ENCODE peak calls at places on chromosomes 2 and 18, in five cellular contexts. One of them, this sample, is unnamed. For H3K4me1, the result is how much of the 10 kb centered on the place peaks cover.

GRCh38 chr18:72692086-72692485 is 147.9 kb upstream of the CBLN2 start:
- DNase-seq in K562: no peak
- DNase-seq in GM12878: no peak
- DNase-seq in H1: peak
- DNase-seq in HepG2: no peak
- DNase-seq in this sample: peak

GRCh38 chr2:232550351-232551261 is at the start of the genes EIF4E2 and TIGD1:
- DNase-seq in K562: peak
- DNase-seq in HepG2: peak
- DNase-seq in GM12878: peak
- DNase-seq in H1: peak
- DNase-seq in this sample: peak

GRCh38 chr2:100320547-100321180 is 1.6 kb downstream of the LONRF2 start:
- DNase-seq in HepG2: no peak
- DNase-seq in H1: no peak
- DNase-seq in K562: no peak
- DNase-seq in GM12878: no peak
- DNase-seq in this sample: no peak

GRCh38 chr2:157874997-157875719 is 972 bp downstream of the ACVR1 start:
- DNase-seq in HepG2: no peak
- DNase-seq in K562: peak
- DNase-seq in H1: no peak
- DNase-seq in GM12878: no peak
- DNase-seq in this sample: peak

GRCh38 chr18:79457239-79457638 is 61.5 kb downstream of the NFATC1 start:
- DNase-seq in H1: no peak
- DNase-seq in K562: no peak
- DNase-seq in GM12878: no peak
- DNase-seq in HepG2: no peak
- DNase-seq in this sample: no peak

GRCh38 chr2:60555066-60555793 is 1.8 kb upstream of the BCL11A start:
- DNase-seq in K562: peak
- DNase-seq in GM12878: no peak
- DNase-seq in H1: peak
- DNase-seq in HepG2: peak
- DNase-seq in this sample: peak

GRCh38 chr18:26468931-26469340 is 79.4 kb downstream of the KCTD1 start:
- DNase-seq in H1: peak
- DNase-seq in HepG2: peak
- DNase-seq in K562: peak
- DNase-seq in GM12878: no peak
- DNase-seq in this sample: peak

GRCh38 chr18:26941608-26942007 is 76.1 kb upstream of the AQP4 start:
- DNase-seq in K562: no peak
- DNase-seq in GM12878: no peak
- DNase-seq in HepG2: no peak
- DNase-seq in H1: no peak
- DNase-seq in this sample: no peak

GRCh38 chr2:28544405-28544914 is 48.6 kb downstream of the PLB1 start:
- DNase-seq in H1: no peak
- DNase-seq in HepG2: peak
- DNase-seq in K562: no peak
- DNase-seq in GM12878: no peak
- DNase-seq in this sample: no peak

GRCh38 chr2:151277011-151277410 is 12.5 kb downstream of the NMI start:
- DNase-seq in GM12878: no peak
- DNase-seq in HepG2: no peak
- DNase-seq in H1: no peak
- DNase-seq in K562: no peak
- DNase-seq in this sample: no peak

GRCh38 chr2:171655584-171655983 is 31.7 kb upstream of the DYNC1I2 start:
- DNase-seq in GM12878: peak
- DNase-seq in HepG2: no peak
- DNase-seq in K562: no peak
- DNase-seq in H1: no peak
- DNase-seq in this sample: no peak

GRCh38 chr18:25998461-25998860 is 92.0 kb downstream of the SS18 start:
- DNase-seq in K562: no peak
- DNase-seq in GM12878: no peak
- DNase-seq in H1: no peak
- DNase-seq in HepG2: no peak
- DNase-seq in this sample: no peak

GRCh38 chr2:74205586-74205985 is 7.2 kb downstream of the MTHFD2 start:
- DNase-seq in K562: no peak
- DNase-seq in HepG2: no peak
- DNase-seq in H1: no peak
- DNase-seq in GM12878: no peak
- DNase-seq in this sample: no peak

GRCh38 chr2:28449489-28450395 is 46.1 kb upstream of the PLB1 start:
- DNase-seq in HepG2: no peak
- DNase-seq in K562: peak
- DNase-seq in H1: no peak
- DNase-seq in GM12878: no peak
- DNase-seq in this sample: peak

GRCh38 chr2:54557601-54558187 is 101.6 kb downstream of the SPTBN1 start:
- DNase-seq in K562: peak
- DNase-seq in H1: peak
- DNase-seq in HepG2: peak
- DNase-seq in GM12878: no peak
- DNase-seq in this sample: peak

GRCh38 chr2:10378189-10378588 is 69.9 kb downstream of the ODC1 start:
- DNase-seq in K562: no peak
- DNase-seq in HepG2: no peak
- DNase-seq in GM12878: peak
- DNase-seq in H1: no peak
- DNase-seq in this sample: no peak

GRCh38 chr2:241102239-241102803 is at the start of gene MTERF4:
- DNase-seq in K562: peak
- DNase-seq in GM12878: no peak
- DNase-seq in H1: peak
- DNase-seq in HepG2: peak
- DNase-seq in this sample: peak

GRCh38 chr2:36770542-36771287 is 74.2 kb downstream of the VIT start:
- DNase-seq in K562: peak
- DNase-seq in GM12878: no peak
- DNase-seq in HepG2: peak
- DNase-seq in H1: peak
- DNase-seq in this sample: peak

GRCh38 chr2:133516405-133517028 is 51.7 kb downstream of the NCKAP5 start:
- DNase-seq in H1: no peak
- DNase-seq in K562: no peak
- DNase-seq in HepG2: no peak
- DNase-seq in GM12878: no peak
- DNase-seq in this sample: no peak

GRCh38 chr2:112846056-112846455 is 9.5 kb upstream of the IL1B start:
- DNase-seq in GM12878: no peak
- DNase-seq in H1: no peak
- DNase-seq in K562: no peak
- DNase-seq in HepG2: no peak
- DNase-seq in this sample: no peak

GRCh38 chr2:26704441-26704977 is 12.0 kb downstream of the KCNK3 start:
- DNase-seq in HepG2: no peak
- DNase-seq in H1: no peak
- DNase-seq in K562: no peak
- DNase-seq in GM12878: no peak
- DNase-seq in this sample: no peak

GRCh38 chr2:69616755-69617154 is 26.8 kb downstream of the AAK1 start:
- DNase-seq in K562: no peak
- DNase-seq in H1: no peak
- DNase-seq in HepG2: no peak
- DNase-seq in GM12878: no peak
- DNase-seq in this sample: no peak

GRCh38 chr2:165691615-165692014 is 102.4 kb downstream of the GALNT3 start:
- DNase-seq in K562: no peak
- DNase-seq in GM12878: no peak
- DNase-seq in H1: peak
- DNase-seq in HepG2: no peak
- DNase-seq in this sample: peak

GRCh38 chr2:215598376-215598975 is 162.6 kb upstream of the FN1 start:
- DNase-seq in K562: peak
- DNase-seq in GM12878: no peak
- DNase-seq in HepG2: no peak
- DNase-seq in H1: no peak
- DNase-seq in this sample: no peak

GRCh38 chr2:73268831-73269685 is 15.2 kb downstream of the FBXO41 start:
- DNase-seq in H1: peak
- DNase-seq in GM12878: no peak
- DNase-seq in K562: no peak
- DNase-seq in HepG2: no peak
- DNase-seq in this sample: peak

GRCh38 chr2:185268651-185269050 is 470.0 kb upstream of the FSIP2 start:
- DNase-seq in HepG2: no peak
- DNase-seq in K562: no peak
- DNase-seq in H1: no peak
- DNase-seq in GM12878: no peak
- DNase-seq in this sample: no peak

GRCh38 chr2:10204326-10205200 is 82.0 kb downstream of the RRM2 start:
- DNase-seq in K562: no peak
- DNase-seq in GM12878: no peak
- DNase-seq in HepG2: no peak
- DNase-seq in H1: no peak
- DNase-seq in this sample: no peak

GRCh38 chr2:44233450-44234128 is 41.7 kb upstream of the SLC3A1 start:
- DNase-seq in HepG2: peak
- DNase-seq in K562: no peak
- DNase-seq in GM12878: no peak
- DNase-seq in H1: no peak
- DNase-seq in this sample: peak

GRCh38 chr2:109209941-109210340 is 80.9 kb downstream of the SH3RF3 start:
- DNase-seq in GM12878: no peak
- DNase-seq in H1: no peak
- DNase-seq in K562: no peak
- DNase-seq in HepG2: no peak
- DNase-seq in this sample: no peak

DNA sequence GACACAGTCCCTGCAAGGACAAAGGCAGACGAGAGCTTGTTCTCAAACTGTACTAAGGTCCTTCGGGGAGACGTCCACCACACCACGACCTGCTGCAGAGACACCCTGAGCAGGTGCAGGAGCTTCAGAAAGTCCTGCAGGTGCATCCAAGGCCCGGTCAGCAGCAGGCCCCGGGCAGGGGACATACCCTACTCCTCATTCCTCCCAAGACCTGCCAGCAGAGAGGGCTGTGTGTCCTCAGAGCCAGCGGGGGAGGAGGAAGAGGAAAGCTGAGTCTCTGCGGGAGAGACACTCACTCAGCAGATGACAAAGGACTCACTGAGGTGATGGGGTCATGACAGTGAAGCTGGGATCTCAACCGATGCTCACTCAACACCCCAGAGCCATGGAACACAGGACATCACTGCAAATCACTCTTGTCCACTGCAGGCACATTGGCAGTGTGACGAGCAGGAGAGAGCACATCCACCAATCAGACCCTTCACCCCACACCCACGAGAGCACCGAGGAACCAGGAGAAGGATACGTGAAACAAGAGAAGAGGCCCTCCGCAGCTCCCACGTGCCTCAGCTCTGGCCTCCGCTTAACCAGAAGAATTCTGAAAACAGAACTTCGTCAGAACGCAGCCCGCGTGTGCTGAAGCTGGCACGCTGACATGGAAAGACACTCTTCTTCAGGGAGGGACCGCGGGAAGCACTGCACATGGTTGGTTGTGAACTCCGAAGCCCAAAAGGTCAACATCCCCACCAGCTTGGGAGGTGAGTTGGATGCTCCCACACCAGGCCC is 9.3 kb downstream of the HDAC4 start:
- DNase-seq in HepG2: no peak
- DNase-seq in H1: no peak
- DNase-seq in K562: no peak
- DNase-seq in GM12878: no peak
- DNase-seq in this sample: no peak
- H3K4me1 ChIP-seq in HepG2: under half
- H3K4me1 ChIP-seq in H1: under half
- H3K4me1 ChIP-seq in K562: under half
- H3K4me1 ChIP-seq in GM12878: under half
- H3K4me1 ChIP-seq in this sample: under half

GRCh38 chr2:123670286-123670685 is 354.8 kb upstream of the CNTNAP5 start:
- DNase-seq in H1: no peak
- DNase-seq in K562: no peak
- DNase-seq in HepG2: no peak
- DNase-seq in GM12878: no peak
- DNase-seq in this sample: no peak
- TF ChIP-seq CREB1 in H1: no peak
- TF ChIP-seq CREB1 in K562: no peak
- TF ChIP-seq CREB1 in HepG2: no peak
- TF ChIP-seq CREB1 in GM12878: no peak
- TF ChIP-seq CREB1 in this sample: no peak

DNA sequence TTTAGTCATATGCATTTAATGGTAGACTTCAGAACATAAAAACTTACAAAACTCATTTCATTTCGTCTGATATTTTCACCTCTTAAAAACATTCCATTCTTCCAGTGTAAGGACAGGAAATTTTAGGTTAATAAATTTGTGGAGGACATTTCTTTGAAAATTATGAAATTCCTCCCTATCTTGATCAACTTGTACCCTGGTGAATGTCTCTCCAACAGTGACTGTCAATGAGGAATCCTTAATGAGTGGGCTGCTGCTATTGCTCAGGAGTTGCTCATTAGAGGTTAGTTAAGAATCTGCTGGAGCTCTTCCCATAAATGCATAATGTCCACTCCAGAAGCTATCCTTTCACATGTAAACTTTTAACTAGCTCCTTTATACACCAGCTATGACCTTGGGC is 69.1 kb downstream of the LRP1B start:
- DNase-seq in GM12878: no peak
- DNase-seq in K562: no peak
- DNase-seq in H1: no peak
- DNase-seq in HepG2: no peak
- DNase-seq in this sample: no peak
- H3K4me1 ChIP-seq in GM12878: under half
- H3K4me1 ChIP-seq in K562: under half
- H3K4me1 ChIP-seq in H1: under half
- H3K4me1 ChIP-seq in HepG2: under half
- H3K4me1 ChIP-seq in this sample: under half

GRCh38 chr2:45674035-45674791 is 22.7 kb downstream of the PRKCE start:
- DNase-seq in H1: no peak
- DNase-seq in GM12878: no peak
- DNase-seq in K562: no peak
- DNase-seq in HepG2: no peak
- DNase-seq in this sample: no peak
- TF ChIP-seq CREB1 in H1: no peak
- TF ChIP-seq CREB1 in GM12878: no peak
- TF ChIP-seq CREB1 in K562: no peak
- TF ChIP-seq CREB1 in HepG2: no peak
- TF ChIP-seq CREB1 in this sample: no peak

GRCh38 chr2:235505210-235505741 is 11.4 kb downstream of the AGAP1 start:
- DNase-seq in GM12878: no peak
- DNase-seq in HepG2: peak
- DNase-seq in K562: peak
- DNase-seq in H1: peak
- DNase-seq in this sample: peak
- H3K4me1 ChIP-seq in GM12878: under half
- H3K4me1 ChIP-seq in HepG2: half or more
- H3K4me1 ChIP-seq in K562: under half
- H3K4me1 ChIP-seq in H1: under half
- H3K4me1 ChIP-seq in this sample: half or more

GRCh38 chr2:217289909-217290283 is 430.0 kb upstream of the TNP1 start:
- DNase-seq in H1: no peak
- DNase-seq in K562: no peak
- DNase-seq in GM12878: no peak
- DNase-seq in HepG2: peak
- DNase-seq in this sample: peak
- TF ChIP-seq CREB1 in H1: no peak
- TF ChIP-seq CREB1 in K562: no peak
- TF ChIP-seq CREB1 in GM12878: no peak
- TF ChIP-seq CREB1 in HepG2: no peak
- TF ChIP-seq CREB1 in this sample: no peak